ENCODE peak calls at places on chromosome 15, in nine cellular contexts. V is Karpas-422; G is stimulated activated CD4-positive, alpha-beta T cell treated with anti-CD3 and anti-CD28 coated beads, Interleukin-12 subunit alpha, Interleukin-12 subunit beta, amount 100 ng/mL, for 24 hours; N is GM10248; E is NCI-H1417; Q is posterior cingulate gyrus; O is 8988T; C is hippocampal formation; S is NCI-H524 treated with DMSO at 0.1 percent for 48 hours. L is an unnamed sample.

GRCh38 chr15:68812596-68813548 is 7.8 kb downstream of the ANP32A start:
- DNase-seq in N (no peak), V (no peak), G (no peak), Q (no peak), C (no peak), S (no peak), O (no peak), E (no peak), L (no peak)

GRCh38 chr15:47817825-47818681 is 100.7 kb downstream of the SEMA6D start:
- DNase-seq in E (no peak), Q (no peak), V (no peak), C (no peak), G (no peak), O (no peak), S (no peak), N (no peak), L (no peak)

GRCh38 chr15:40046721-40047412 is 7.9 kb upstream of the SRP14 start:
- DNase-seq in E (no peak), O (no peak), G (no peak), C (no peak), V (no peak), S (no peak), N (no peak), Q (peak; percentile 68), L (no peak)

GRCh38 chr15:73352082-73352481 is 16.7 kb downstream of the HCN4 start:
- DNase-seq in S (no peak), V (no peak), G (no peak), E (no peak), O (no peak), C (peak; percentile 7), N (no peak), Q (no peak), L (no peak)

GRCh38 chr15:100335335-100335999 is 6.3 kb downstream of the ADAMTS17 start:
- DNase-seq in N (no peak), C (no peak), V (no peak), S (no peak), O (no peak), Q (no peak), E (peak; percentile 57), G (no peak), L (no peak)

GRCh38 chr15:21261965-21262850 is 178.1 kb downstream of the POTEB3 start:
- DNase-seq in C (no peak), S (no peak), O (no peak), E (no peak), Q (peak; percentile 78), V (no peak), G (no peak), N (peak; percentile 13), L (no peak)

GRCh38 chr15:67724679-67725365 is 100.5 kb upstream of the SKOR1 start:
- DNase-seq in S (no peak), G (no peak), V (no peak), Q (no peak), O (no peak), E (no peak), C (no peak), N (no peak), L (no peak)

GRCh38 chr15:56428821-56429458 is 36.0 kb downstream of the MNS1 start:
- DNase-seq in G (no peak), C (no peak), N (peak; percentile 38), E (peak; percentile 71), S (no peak), V (peak; percentile 77), O (no peak), Q (no peak), L (no peak)

GRCh38 chr15:78429477-78429876 is 8.5 kb upstream of the IREB2 start:
- DNase-seq in O (no peak), E (peak; percentile 77), C (no peak), N (no peak), G (no peak), Q (no peak), V (no peak), S (no peak), L (no peak)

GRCh38 chr15:52121896-52122295 is 9.3 kb upstream of the BCL2L10 start:
- DNase-seq in N (no peak), G (no peak), Q (no peak), V (no peak), C (no peak), E (no peak), O (no peak), S (no peak), L (no peak)

GRCh38 chr15:72117448-72117697 is 577 bp downstream of the MYO9A start:
- DNase-seq in O (peak; percentile 38), Q (no peak), S (no peak), N (peak; percentile 78), E (no peak), C (no peak), V (no peak), G (peak; percentile 67), L (no peak)

GRCh38 chr15:66356069-66356358 is 471 bp downstream of the TIPIN start:
- DNase-seq in G (peak; percentile 14), N (no peak), S (no peak), C (no peak), Q (no peak), V (no peak), O (no peak), E (no peak), L (no peak)

GRCh38 chr15:58535894-58536293 is 104.1 kb downstream of the LIPC start:
- DNase-seq in S (no peak), G (no peak), N (no peak), C (no peak), O (no peak), Q (no peak), V (no peak), E (peak; percentile 75), L (no peak)

GRCh38 chr15:99427210-99427609 is 138.6 kb upstream of the MEF2A start:
- DNase-seq in E (no peak), S (no peak), G (no peak), O (no peak), N (no peak), C (no peak), Q (peak; percentile 5), V (no peak), L (no peak)

GRCh38 chr15:27847775-27848710 is 251.1 kb downstream of the OCA2 start:
- DNase-seq in S (no peak), G (no peak), V (no peak), Q (no peak), E (peak; percentile 87), C (no peak), N (no peak), O (no peak), L (no peak)

GRCh38 chr15:84883916-84884781 is at the start of gene SLC28A1:
- DNase-seq in O (no peak), Q (peak; percentile 76), E (no peak), V (no peak), G (no peak), N (no peak), S (no peak), C (no peak), L (no peak)

GRCh38 chr15:79049416-79049815 is 41.2 kb downstream of the RASGRF1 start:
- DNase-seq in Q (no peak), G (no peak), C (no peak), S (no peak), N (no peak), O (no peak), V (no peak), E (no peak), L (no peak)

GRCh38 chr15:76328962-76329361 is 7.6 kb upstream of the ISL2 start:
- DNase-seq in V (no peak), N (no peak), Q (no peak), G (no peak), E (no peak), O (no peak), S (no peak), C (no peak), L (no peak)

GRCh38 chr15:73941044-73941443 is 14.8 kb downstream of the LOXL1 start:
- DNase-seq in O (peak; percentile 47), C (no peak), Q (peak; percentile 34), G (no peak), E (no peak), N (no peak), V (no peak), S (no peak), L (no peak)

GRCh38 chr15:85282504-85283115 is 97.8 kb upstream of the AKAP13 start:
- DNase-seq in O (no peak), C (no peak), G (no peak), N (no peak), V (no peak), E (no peak), S (no peak), Q (no peak), L (no peak)

GRCh38 chr15:61038387-61038786 is 190.7 kb downstream of the RORA start:
- DNase-seq in V (no peak), Q (no peak), S (no peak), N (no peak), C (no peak), O (no peak), E (peak; percentile 90), G (no peak), L (no peak)

GRCh38 chr15:77421370-77421700 is 647 bp downstream of the HMG20A start:
- DNase-seq in O (no peak), N (no peak), S (no peak), G (no peak), Q (no peak), V (peak; percentile 55), E (peak; percentile 75), C (no peak), L (no peak)

GRCh38 chr15:80107204-80107603 is 45.6 kb upstream of the FAH start:
- DNase-seq in V (no peak), E (no peak), G (no peak), N (no peak), Q (no peak), O (no peak), S (no peak), C (no peak), L (no peak)

GRCh38 chr15:98120561-98120960 is 160.1 kb downstream of the ARRDC4 start:
- DNase-seq in V (no peak), N (no peak), Q (no peak), E (peak; percentile 9), G (no peak), C (no peak), O (no peak), S (no peak), L (no peak)

GRCh38 chr15:40928975-40929729 is at the start of gene DLL4:
- DNase-seq in S (peak; percentile 45), N (peak; percentile 63), Q (no peak), G (no peak), V (peak; percentile 74), E (peak; percentile 91), C (no peak), O (peak; percentile 79), L (no peak)

GRCh38 chr15:64341961-64342360 is 14.0 kb downstream of the CSNK1G1 start:
- DNase-seq in C (no peak), O (no peak), E (no peak), V (no peak), G (no peak), S (no peak), Q (no peak), N (no peak), L (no peak)

GRCh38 chr15:67006089-67007065 is 59.0 kb upstream of the SMAD3 start:
- DNase-seq in V (no peak), E (no peak), S (no peak), Q (no peak), G (no peak), O (no peak), N (no peak), C (no peak), L (no peak)

GRCh38 chr15:48242531-48242930 is 36.4 kb downstream of the SLC12A1 start:
- DNase-seq in Q (no peak), G (no peak), N (no peak), O (no peak), C (no peak), E (no peak), S (no peak), V (no peak), L (no peak)